ENCODE peak calls at places on chromosomes 6 and 20, in six cellular contexts. One of them, this sample, is unnamed.

GRCh38 chr20:11195899-11196558 is 522.2 kb upstream of the JAG1 start:
- DNase-seq in cardiac fibroblast: peak
- DNase-seq in coronary artery: no peak
- DNase-seq in lower lobe of right lung: no peak
- DNase-seq in upper lobe of right lung: no peak
- DNase-seq in cardiac muscle cell: peak
- DNase-seq in this sample: no peak

GRCh38 chr6:19929312-19929711 is 92.1 kb downstream of the ID4 start:
- DNase-seq in coronary artery: no peak
- DNase-seq in upper lobe of right lung: no peak
- DNase-seq in cardiac fibroblast: no peak
- DNase-seq in lower lobe of right lung: no peak
- DNase-seq in cardiac muscle cell: no peak
- DNase-seq in this sample: no peak

GRCh38 chr6:82374481-82374880 is 10.9 kb downstream of the TPBG start:
- DNase-seq in upper lobe of right lung: no peak
- DNase-seq in coronary artery: no peak
- DNase-seq in lower lobe of right lung: no peak
- DNase-seq in cardiac fibroblast: peak
- DNase-seq in cardiac muscle cell: no peak
- DNase-seq in this sample: no peak

GRCh38 chr6:8219352-8219943 is 117.1 kb upstream of the EEF1E1 start:
- DNase-seq in coronary artery: no peak
- DNase-seq in cardiac fibroblast: peak
- DNase-seq in upper lobe of right lung: no peak
- DNase-seq in lower lobe of right lung: no peak
- DNase-seq in cardiac muscle cell: peak
- DNase-seq in this sample: no peak

GRCh38 chr6:5986847-5987246 is 19.9 kb downstream of the NRN1 start:
- DNase-seq in cardiac muscle cell: no peak
- DNase-seq in coronary artery: peak
- DNase-seq in lower lobe of right lung: no peak
- DNase-seq in upper lobe of right lung: no peak
- DNase-seq in cardiac fibroblast: no peak
- DNase-seq in this sample: no peak

GRCh38 chr6:133553652-133554051 is 312.5 kb downstream of the EYA4 start:
- DNase-seq in lower lobe of right lung: no peak
- DNase-seq in cardiac fibroblast: peak
- DNase-seq in coronary artery: no peak
- DNase-seq in upper lobe of right lung: no peak
- DNase-seq in cardiac muscle cell: peak
- DNase-seq in this sample: peak

GRCh38 chr6:161658216-161658615 is 384.4 kb upstream of the AGPAT4 start:
- DNase-seq in cardiac muscle cell: no peak
- DNase-seq in lower lobe of right lung: no peak
- DNase-seq in cardiac fibroblast: no peak
- DNase-seq in coronary artery: no peak
- DNase-seq in upper lobe of right lung: no peak
- DNase-seq in this sample: no peak

GRCh38 chr6:4113623-4114022 is 21.8 kb downstream of the ECI2 start:
- DNase-seq in lower lobe of right lung: no peak
- DNase-seq in upper lobe of right lung: no peak
- DNase-seq in coronary artery: no peak
- DNase-seq in cardiac muscle cell: no peak
- DNase-seq in cardiac fibroblast: peak
- DNase-seq in this sample: no peak

GRCh38 chr6:114009192-114009591 is 38.2 kb upstream of the HDAC2 start:
- DNase-seq in cardiac muscle cell: no peak
- DNase-seq in lower lobe of right lung: no peak
- DNase-seq in upper lobe of right lung: no peak
- DNase-seq in coronary artery: no peak
- DNase-seq in cardiac fibroblast: no peak
- DNase-seq in this sample: no peak

GRCh38 chr6:33786736-33787135 is 2.2 kb downstream of the LEMD2 start:
- DNase-seq in cardiac fibroblast: no peak
- DNase-seq in upper lobe of right lung: no peak
- DNase-seq in lower lobe of right lung: no peak
- DNase-seq in cardiac muscle cell: no peak
- DNase-seq in coronary artery: no peak
- DNase-seq in this sample: peak

GRCh38 chr20:47318027-47318595 is 38.4 kb downstream of the ZMYND8 start:
- DNase-seq in upper lobe of right lung: peak
- DNase-seq in cardiac fibroblast: peak
- DNase-seq in lower lobe of right lung: peak
- DNase-seq in coronary artery: no peak
- DNase-seq in cardiac muscle cell: peak
- DNase-seq in this sample: peak

GRCh38 chr20:62330576-62331317 is 27.9 kb downstream of the ADRM1 start:
- DNase-seq in coronary artery: no peak
- DNase-seq in cardiac muscle cell: no peak
- DNase-seq in upper lobe of right lung: no peak
- DNase-seq in lower lobe of right lung: no peak
- DNase-seq in cardiac fibroblast: no peak
- DNase-seq in this sample: no peak

GRCh38 chr6:54827010-54827409 is 19.6 kb upstream of the FAM83B start:
- DNase-seq in coronary artery: no peak
- DNase-seq in cardiac muscle cell: peak
- DNase-seq in upper lobe of right lung: no peak
- DNase-seq in cardiac fibroblast: no peak
- DNase-seq in lower lobe of right lung: no peak
- DNase-seq in this sample: no peak

GRCh38 chr20:8532169-8532568 is 400.1 kb downstream of the PLCB1 start:
- DNase-seq in lower lobe of right lung: no peak
- DNase-seq in cardiac fibroblast: no peak
- DNase-seq in cardiac muscle cell: no peak
- DNase-seq in coronary artery: no peak
- DNase-seq in upper lobe of right lung: no peak
- DNase-seq in this sample: no peak

GRCh38 chr6:146047356-146047755 is 18.5 kb downstream of the GRM1 start:
- DNase-seq in upper lobe of right lung: no peak
- DNase-seq in cardiac muscle cell: no peak
- DNase-seq in lower lobe of right lung: no peak
- DNase-seq in cardiac fibroblast: no peak
- DNase-seq in coronary artery: no peak
- DNase-seq in this sample: no peak

GRCh38 chr20:10436053-10436699 is 1.1 kb downstream of the SLX4IP start:
- DNase-seq in lower lobe of right lung: no peak
- DNase-seq in cardiac fibroblast: no peak
- DNase-seq in coronary artery: no peak
- DNase-seq in upper lobe of right lung: no peak
- DNase-seq in cardiac muscle cell: no peak
- DNase-seq in this sample: no peak

GRCh38 chr6:146915671-146916127 is 288.5 kb upstream of the STXBP5 start:
- DNase-seq in coronary artery: no peak
- DNase-seq in cardiac fibroblast: peak
- DNase-seq in cardiac muscle cell: no peak
- DNase-seq in lower lobe of right lung: no peak
- DNase-seq in upper lobe of right lung: no peak
- DNase-seq in this sample: no peak

GRCh38 chr6:96186516-96187195 is 170.9 kb downstream of the FUT9 start:
- DNase-seq in upper lobe of right lung: no peak
- DNase-seq in lower lobe of right lung: no peak
- DNase-seq in cardiac fibroblast: no peak
- DNase-seq in cardiac muscle cell: no peak
- DNase-seq in coronary artery: no peak
- DNase-seq in this sample: no peak

GRCh38 chr20:22450540-22450939 is 133.8 kb downstream of the FOXA2 start:
- DNase-seq in cardiac muscle cell: no peak
- DNase-seq in coronary artery: no peak
- DNase-seq in cardiac fibroblast: no peak
- DNase-seq in upper lobe of right lung: no peak
- DNase-seq in lower lobe of right lung: no peak
- DNase-seq in this sample: no peak

GRCh38 chr6:153944197-153944596 is 94.8 kb upstream of the OPRM1 start:
- DNase-seq in lower lobe of right lung: no peak
- DNase-seq in cardiac muscle cell: no peak
- DNase-seq in upper lobe of right lung: no peak
- DNase-seq in coronary artery: no peak
- DNase-seq in cardiac fibroblast: no peak
- DNase-seq in this sample: peak
- H3K4me3 ChIP-seq in lower lobe of right lung: no peak
- H3K4me3 ChIP-seq in cardiac muscle cell: no peak
- H3K4me3 ChIP-seq in upper lobe of right lung: no peak
- H3K4me3 ChIP-seq in coronary artery: no peak
- H3K4me3 ChIP-seq in cardiac fibroblast: no peak
- H3K4me3 ChIP-seq in this sample: no peak

GRCh38 chr20:44074252-44075151 is 112.5 kb downstream of the JPH2 start:
- DNase-seq in cardiac fibroblast: peak
- DNase-seq in upper lobe of right lung: peak
- DNase-seq in lower lobe of right lung: no peak
- DNase-seq in coronary artery: peak
- DNase-seq in cardiac muscle cell: peak
- DNase-seq in this sample: peak

GRCh38 chr20:44073675-44074071 is 113.3 kb downstream of the JPH2 start:
- DNase-seq in cardiac fibroblast: no peak
- DNase-seq in coronary artery: no peak
- DNase-seq in lower lobe of right lung: no peak
- DNase-seq in upper lobe of right lung: peak
- DNase-seq in cardiac muscle cell: no peak
- DNase-seq in this sample: no peak

GRCh38 chr20:44075950-44076232 is 111.1 kb downstream of the JPH2 start:
- DNase-seq in cardiac fibroblast: no peak
- DNase-seq in lower lobe of right lung: no peak
- DNase-seq in coronary artery: no peak
- DNase-seq in upper lobe of right lung: no peak
- DNase-seq in cardiac muscle cell: no peak
- DNase-seq in this sample: no peak

GRCh38 chr20:44073011-44073674 is 113.8 kb downstream of the JPH2 start:
- DNase-seq in cardiac muscle cell: no peak
- DNase-seq in upper lobe of right lung: peak
- DNase-seq in cardiac fibroblast: no peak
- DNase-seq in lower lobe of right lung: no peak
- DNase-seq in coronary artery: peak
- DNase-seq in this sample: no peak

GRCh38 chr20:44075191-44075949 is 111.6 kb downstream of the JPH2 start:
- DNase-seq in coronary artery: peak
- DNase-seq in lower lobe of right lung: no peak
- DNase-seq in cardiac muscle cell: no peak
- DNase-seq in upper lobe of right lung: peak
- DNase-seq in cardiac fibroblast: no peak
- DNase-seq in this sample: no peak
- TF ChIP-seq CTCF in coronary artery: no peak
- TF ChIP-seq CTCF in lower lobe of right lung: no peak
- TF ChIP-seq CTCF in cardiac muscle cell: no peak
- TF ChIP-seq CTCF in upper lobe of right lung: no peak
- TF ChIP-seq CTCF in cardiac fibroblast: no peak
- TF ChIP-seq CTCF in this sample: no peak

GRCh38 chr20:37777012-37777411 is 83.2 kb downstream of the CTNNBL1 start:
- DNase-seq in cardiac fibroblast: no peak
- DNase-seq in cardiac muscle cell: no peak
- DNase-seq in lower lobe of right lung: no peak
- DNase-seq in upper lobe of right lung: no peak
- DNase-seq in coronary artery: no peak
- DNase-seq in this sample: no peak
- H3K4me3 ChIP-seq in cardiac fibroblast: no peak
- H3K4me3 ChIP-seq in cardiac muscle cell: no peak
- H3K4me3 ChIP-seq in lower lobe of right lung: no peak
- H3K4me3 ChIP-seq in upper lobe of right lung: no peak
- H3K4me3 ChIP-seq in coronary artery: no peak
- H3K4me3 ChIP-seq in this sample: no peak

GRCh38 chr20:39103732-39104131 is 141.6 kb downstream of the DHX35 start:
- DNase-seq in cardiac fibroblast: peak
- DNase-seq in upper lobe of right lung: no peak
- DNase-seq in lower lobe of right lung: no peak
- DNase-seq in coronary artery: no peak
- DNase-seq in cardiac muscle cell: no peak
- DNase-seq in this sample: no peak
- TF ChIP-seq CTCF in cardiac fibroblast: peak
- TF ChIP-seq CTCF in upper lobe of right lung: no peak
- TF ChIP-seq CTCF in lower lobe of right lung: no peak
- TF ChIP-seq CTCF in coronary artery: no peak
- TF ChIP-seq CTCF in cardiac muscle cell: peak
- TF ChIP-seq CTCF in this sample: no peak

DNA sequence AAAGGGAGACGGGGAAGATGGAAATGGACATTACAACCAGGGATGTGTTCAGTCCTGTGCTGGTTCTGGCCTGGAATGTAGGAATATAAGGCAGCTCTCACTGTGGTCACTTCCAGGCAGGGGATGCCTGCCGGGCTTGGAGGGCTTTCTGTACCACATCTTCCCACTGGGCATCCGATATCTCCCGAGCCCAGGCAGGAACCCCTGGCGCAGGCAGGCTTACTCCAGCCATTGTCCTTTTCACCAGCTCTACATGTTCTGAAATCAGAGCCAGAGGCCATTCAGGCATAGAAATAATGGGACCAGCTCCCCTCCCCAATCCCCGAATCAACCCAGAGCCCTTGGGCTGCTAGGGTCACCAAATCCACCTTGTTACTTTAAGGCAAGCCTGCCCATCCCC is 1.4 kb downstream of the MEA1 start:
- DNase-seq in cardiac muscle cell: no peak
- DNase-seq in upper lobe of right lung: no peak
- DNase-seq in cardiac fibroblast: no peak
- DNase-seq in lower lobe of right lung: no peak
- DNase-seq in coronary artery: no peak
- DNase-seq in this sample: no peak
- H3K4me3 ChIP-seq in cardiac muscle cell: no peak
- H3K4me3 ChIP-seq in upper lobe of right lung: no peak
- H3K4me3 ChIP-seq in cardiac fibroblast: no peak
- H3K4me3 ChIP-seq in lower lobe of right lung: peak
- H3K4me3 ChIP-seq in coronary artery: peak
- H3K4me3 ChIP-seq in this sample: peak

GRCh38 chr6:167140589-167141474 is 16.9 kb downstream of the GPR31 start:
- DNase-seq in coronary artery: no peak
- DNase-seq in cardiac muscle cell: no peak
- DNase-seq in cardiac fibroblast: no peak
- DNase-seq in upper lobe of right lung: no peak
- DNase-seq in lower lobe of right lung: no peak
- DNase-seq in this sample: no peak
- TF ChIP-seq CTCF in coronary artery: no peak
- TF ChIP-seq CTCF in cardiac muscle cell: no peak
- TF ChIP-seq CTCF in cardiac fibroblast: no peak
- TF ChIP-seq CTCF in upper lobe of right lung: no peak
- TF ChIP-seq CTCF in lower lobe of right lung: no peak
- TF ChIP-seq CTCF in this sample: no peak

GRCh38 chr6:156992396-156992795 is 215.2 kb downstream of the ARID1B start:
- DNase-seq in cardiac muscle cell: no peak
- DNase-seq in lower lobe of right lung: no peak
- DNase-seq in coronary artery: no peak
- DNase-seq in upper lobe of right lung: no peak
- DNase-seq in cardiac fibroblast: peak
- DNase-seq in this sample: no peak
- H3K4me3 ChIP-seq in cardiac muscle cell: no peak
- H3K4me3 ChIP-seq in lower lobe of right lung: no peak
- H3K4me3 ChIP-seq in coronary artery: peak
- H3K4me3 ChIP-seq in upper lobe of right lung: no peak
- H3K4me3 ChIP-seq in cardiac fibroblast: no peak
- H3K4me3 ChIP-seq in this sample: no peak